ENCODE peak calls at places on chromosome 19, in ten cellular contexts. J is Panc1, G is HL-60, F is endothelial cell of umbilical vein, R is spleen, Z is upper lobe of left lung, K is suprapubic skin, W is SK-N-SH, Y is GM12878, I is breast epithelium. C is an unnamed sample.

GRCh38 chr19:17629760-17630159 is 58.4 kb downstream of the UNC13A start:
- DNase-seq in I (no peak), J (no peak), R (no peak), K (no peak), W (no peak), F (no peak), Z (no peak), G (no peak), Y (no peak), C (no peak)

GRCh38 chr19:51479531-51480331 is 1.4 kb downstream of the CEACAM18 start:
- DNase-seq in K (no peak), W (no peak), Y (no peak), F (no peak), G (no peak), I (no peak), R (no peak), J (no peak), Z (no peak), C (no peak)

GRCh38 chr19:45351401-45351952 is 10.9 kb downstream of the KLC3 start:
- DNase-seq in Y (no peak), W (no peak), Z (no peak), G (no peak), K (no peak), J (no peak), F (no peak), I (no peak), R (no peak), C (no peak)

GRCh38 chr19:40613669-40614594 is 12.8 kb downstream of the LTBP4 start:
- DNase-seq in R (peak; percentile 94), J (no peak), Z (peak; percentile 91), W (no peak), I (peak; percentile 84), G (no peak), Y (peak; percentile 57), F (no peak), K (peak; percentile 91), C (peak; percentile 83)

GRCh38 chr19:29694166-29694565 is 20.9 kb downstream of the C19orf12 start:
- DNase-seq in F (no peak), K (no peak), Z (no peak), W (no peak), R (peak; percentile 41), J (no peak), Y (no peak), G (no peak), I (no peak), C (no peak)

GRCh38 chr19:28358604-28359003 is 854.3 kb downstream of the UQCRFS1 start:
- DNase-seq in K (no peak), Y (no peak), Z (no peak), J (no peak), I (no peak), F (no peak), R (no peak), W (no peak), G (no peak), C (no peak)

GRCh38 chr19:53994811-53995210 is 3.4 kb downstream of the CACNG6 start:
- DNase-seq in K (no peak), F (no peak), I (no peak), R (no peak), W (no peak), Z (no peak), J (no peak), Y (no peak), G (no peak), C (no peak)

GRCh38 chr19:56076413-56076998 is 44.6 kb downstream of the ZNF787 start:
- DNase-seq in K (no peak), I (no peak), G (no peak), W (peak; percentile 74), Z (no peak), J (peak; percentile 32), R (peak; percentile 48), F (peak; percentile 66), Y (no peak), C (peak; percentile 72)

DNA sequence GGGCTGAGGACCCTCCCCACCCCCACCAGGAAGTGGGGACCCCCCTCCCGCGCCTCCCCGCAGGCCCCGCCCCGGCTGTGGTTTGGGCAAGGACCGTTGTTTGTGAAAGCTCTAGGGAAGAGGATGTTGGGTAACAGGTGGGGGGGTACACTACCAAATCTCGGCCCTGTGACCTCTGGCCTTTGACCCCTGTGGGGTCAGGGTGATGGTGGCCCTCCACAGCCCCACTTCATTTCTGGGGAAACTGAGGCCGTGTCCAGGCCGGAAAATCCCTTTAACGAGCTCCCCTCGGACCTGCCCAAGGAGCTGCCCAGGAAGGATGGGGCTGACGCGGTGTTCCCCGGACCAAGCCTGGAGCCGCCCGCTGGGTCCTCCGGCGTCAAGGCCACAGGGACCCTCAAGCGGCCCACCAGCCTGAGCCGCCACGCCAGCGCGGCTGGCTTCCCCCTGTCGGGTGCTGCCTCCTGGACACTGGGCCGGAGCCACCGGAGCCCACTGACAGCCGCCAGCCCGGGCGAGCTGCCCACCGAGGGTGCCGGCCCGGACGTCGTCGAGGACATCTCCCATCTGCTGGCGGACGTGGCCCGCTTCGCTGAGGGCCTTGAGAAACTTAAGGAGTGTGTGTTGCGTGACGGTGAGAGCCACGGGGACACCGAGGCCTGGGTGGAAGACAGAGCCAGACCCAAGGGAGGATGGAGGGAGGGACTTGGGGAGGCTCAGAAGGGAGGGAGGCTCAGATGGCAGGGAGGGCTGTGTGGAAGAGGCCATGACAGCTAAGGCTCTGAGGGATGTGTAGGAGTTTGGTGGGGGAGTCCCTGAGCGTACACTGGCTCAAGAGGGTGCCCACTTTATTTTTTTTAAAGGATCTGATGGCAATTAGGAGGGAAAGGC is 1.4 kb downstream of the ARHGAP45 start:
- DNase-seq in W (no peak), K (peak; percentile 76), J (no peak), Z (peak; percentile 91), F (no peak), Y (no peak), R (peak; percentile 97), G (peak; percentile 81), I (no peak), C (no peak)
- TF ChIP-seq POLR2AphosphoS5 in W (no peak), K (no peak), J (no peak), Z (peak; percentile 31), F (no peak), Y (no peak), R (peak; percentile 56), G (peak; percentile 76), I (no peak), C (no peak)

DNA sequence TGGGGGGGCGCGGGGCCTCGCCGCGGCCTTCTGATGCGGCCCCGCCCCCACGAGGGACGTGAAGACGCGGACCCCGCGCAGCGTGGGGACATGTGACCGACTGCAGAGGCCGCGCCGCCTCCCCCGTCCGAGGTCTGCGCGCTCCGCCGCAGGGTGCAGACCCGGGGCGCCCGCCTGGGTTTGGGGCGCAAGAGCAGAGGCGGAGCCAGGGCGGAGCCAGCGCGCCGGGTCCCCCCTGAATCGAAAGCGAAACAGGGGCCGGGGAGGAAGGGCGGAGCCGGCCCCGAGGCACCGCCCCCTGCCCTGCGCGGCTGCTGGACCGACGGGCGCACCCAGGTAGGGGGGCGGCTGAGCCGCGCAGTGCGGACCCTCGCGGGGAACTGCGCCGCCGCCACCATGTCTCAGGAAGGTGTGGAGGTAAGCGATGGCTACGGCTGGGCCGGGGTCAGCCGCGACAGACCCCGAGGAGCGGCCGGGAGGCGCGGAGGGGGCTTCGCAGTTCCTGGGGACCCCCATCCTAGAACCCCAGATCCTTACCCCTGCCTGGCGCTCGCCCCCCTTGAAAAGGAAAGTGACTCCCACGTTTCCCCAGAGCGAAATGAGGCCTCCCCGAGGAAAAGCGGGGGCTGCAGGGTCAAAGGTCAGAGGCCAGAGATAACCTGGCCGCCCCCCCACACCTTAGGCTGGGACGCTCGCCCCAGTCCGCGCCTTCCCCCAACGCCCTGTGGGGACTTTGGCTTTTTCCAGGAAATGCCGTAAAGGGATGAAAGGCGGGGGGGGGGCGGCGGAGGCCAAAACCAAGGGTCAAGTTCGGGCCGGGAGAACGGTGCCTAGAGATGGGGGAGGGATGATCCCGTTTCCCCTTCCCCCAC is at the start of gene SHFL:
- DNase-seq in I (peak; percentile 65), J (no peak), Y (no peak), K (no peak), W (peak; percentile 95), F (peak; percentile 64), R (peak; percentile 96), G (peak; percentile 82), Z (peak; percentile 97), C (peak; percentile 85)
- TF ChIP-seq POLR2AphosphoS5 in I (no peak), J (no peak), Y (no peak), K (no peak), W (peak; percentile 30), F (peak; percentile 23), R (peak; percentile 84), G (peak; percentile 21), Z (peak; percentile 63), C (peak; percentile 58)

GRCh38 chr19:18742838-18743237 is 48.3 kb downstream of the COMP start:
- DNase-seq in Y (no peak), G (no peak), K (no peak), I (no peak), W (no peak), F (no peak), J (no peak), Z (no peak), R (no peak), C (no peak)

GRCh38 chr19:18744019-18744418 is 47.1 kb downstream of the COMP start:
- DNase-seq in Z (peak; percentile 79), Y (no peak), F (no peak), R (no peak), I (no peak), G (no peak), J (no peak), W (no peak), K (no peak), C (no peak)

GRCh38 chr19:18742324-18742723 is 48.8 kb downstream of the COMP start:
- DNase-seq in R (no peak), G (no peak), F (no peak), K (no peak), J (no peak), W (no peak), Y (no peak), I (no peak), Z (no peak), C (no peak)

GRCh38 chr19:18741566-18742121 is 49.5 kb downstream of the COMP start:
- DNase-seq in J (no peak), Y (no peak), K (no peak), F (no peak), G (no peak), Z (peak; percentile 91), W (no peak), R (no peak), I (peak; percentile 38), C (peak; percentile 93)

GRCh38 chr19:18743281-18743825 is 47.8 kb downstream of the COMP start:
- DNase-seq in G (no peak), Y (no peak), F (peak; percentile 10), J (no peak), R (no peak), W (peak; percentile 92), K (no peak), I (no peak), Z (peak; percentile 89), C (peak; percentile 92)
- TF ChIP-seq POLR2AphosphoS5 in G (no peak), Y (no peak), F (no peak), J (no peak), R (no peak), W (no peak), K (no peak), I (no peak), Z (no peak), C (peak; percentile 77)

GRCh38 chr19:58364127-58364526 is 1.6 kb upstream of the ZNF497 start:
- DNase-seq in I (no peak), F (no peak), Y (no peak), W (no peak), K (no peak), R (no peak), Z (no peak), J (no peak), G (no peak), C (no peak)

GRCh38 chr19:58372311-58373133 is 8.3 kb downstream of the ZNF837 start:
- DNase-seq in I (peak; percentile 60), W (no peak), F (no peak), Y (no peak), K (no peak), G (no peak), J (no peak), Z (no peak), R (peak; percentile 52), C (no peak)

GRCh38 chr19:58368561-58369360 is 6.2 kb upstream of the ZNF497 start:
- DNase-seq in W (peak; percentile 27), F (no peak), Z (peak; percentile 82), G (no peak), J (no peak), I (no peak), R (peak; percentile 67), K (no peak), Y (no peak), C (no peak)

GRCh38 chr19:58366576-58367430 is 4.3 kb upstream of the ZNF497 start:
- DNase-seq in J (no peak), F (no peak), I (no peak), G (no peak), Y (no peak), R (no peak), W (peak; percentile 31), Z (no peak), K (no peak), C (no peak)

GRCh38 chr19:58367698-58368454 is 5.3 kb upstream of the ZNF497 start:
- DNase-seq in Y (no peak), Z (peak; percentile 79), R (no peak), W (peak; percentile 15), K (no peak), I (no peak), G (no peak), J (no peak), F (no peak), C (no peak)
- TF ChIP-seq POLR2AphosphoS5 in Y (no peak), Z (no peak), R (no peak), W (no peak), K (no peak), I (no peak), G (no peak), J (no peak), F (no peak), C (no peak)

C was measured in stomach.